ENCODE peak calls at places on chromosomes 1 and 21, in six cellular contexts. H, T, P, G, X and V are unnamed samples. For H3K36me3 and H3K27me3, the result is how much of the 10 kb centered on the place peaks cover.

GRCh38 chr1:50308883-50309282 is 114.4 kb downstream of the DMRTA2 start:
- DNase-seq in H (peak), T (no peak), P (peak), G (peak), X (no peak), V (peak)

GRCh38 chr1:208576425-208576824 is 332.2 kb upstream of the PLXNA2 start:
- DNase-seq in H (no peak), T (no peak), P (no peak), G (no peak), X (no peak), V (no peak)

GRCh38 chr1:206892351-206892984 is 4.8 kb upstream of the IL24 start:
- DNase-seq in H (no peak), T (no peak), P (no peak), G (no peak), X (no peak), V (no peak)

GRCh38 chr21:35015435-35016024 is 33.6 kb downstream of the RUNX1 start:
- DNase-seq in H (no peak), T (no peak), P (no peak), G (no peak), X (no peak), V (no peak)

GRCh38 chr1:161502641-161503393 is 2.4 kb upstream of the FCGR2A start:
- DNase-seq in H (no peak), T (no peak), P (no peak), G (no peak), X (no peak), V (no peak)

GRCh38 chr1:90579212-90579802 is 137.8 kb downstream of the BARHL2 start:
- DNase-seq in H (peak), T (no peak), P (peak), G (peak), X (no peak), V (peak)

GRCh38 chr1:211813590-211813989 is 17.0 kb downstream of the LPGAT1 start:
- DNase-seq in H (peak), T (peak), P (no peak), G (no peak), X (peak), V (no peak)

GRCh38 chr1:97108200-97108599 is 386.6 kb downstream of the PTBP2 start:
- DNase-seq in H (no peak), T (no peak), P (no peak), G (no peak), X (no peak), V (no peak)

GRCh38 chr1:30477588-30477987 is 245.8 kb downstream of the MATN1 start:
- DNase-seq in H (no peak), T (no peak), P (no peak), G (no peak), X (no peak), V (no peak)

GRCh38 chr1:17603091-17603841 is 63.8 kb downstream of the ARHGEF10L start:
- DNase-seq in H (no peak), T (no peak), P (no peak), G (peak), X (no peak), V (no peak)

GRCh38 chr1:151158751-151159251 is 2.4 kb downstream of the TNFAIP8L2 start:
- DNase-seq in H (no peak), T (no peak), P (no peak), G (no peak), X (no peak), V (no peak)

GRCh38 chr1:208318150-208318734 is 74.1 kb upstream of the PLXNA2 start:
- DNase-seq in H (no peak), T (no peak), P (no peak), G (no peak), X (no peak), V (no peak)

DNA sequence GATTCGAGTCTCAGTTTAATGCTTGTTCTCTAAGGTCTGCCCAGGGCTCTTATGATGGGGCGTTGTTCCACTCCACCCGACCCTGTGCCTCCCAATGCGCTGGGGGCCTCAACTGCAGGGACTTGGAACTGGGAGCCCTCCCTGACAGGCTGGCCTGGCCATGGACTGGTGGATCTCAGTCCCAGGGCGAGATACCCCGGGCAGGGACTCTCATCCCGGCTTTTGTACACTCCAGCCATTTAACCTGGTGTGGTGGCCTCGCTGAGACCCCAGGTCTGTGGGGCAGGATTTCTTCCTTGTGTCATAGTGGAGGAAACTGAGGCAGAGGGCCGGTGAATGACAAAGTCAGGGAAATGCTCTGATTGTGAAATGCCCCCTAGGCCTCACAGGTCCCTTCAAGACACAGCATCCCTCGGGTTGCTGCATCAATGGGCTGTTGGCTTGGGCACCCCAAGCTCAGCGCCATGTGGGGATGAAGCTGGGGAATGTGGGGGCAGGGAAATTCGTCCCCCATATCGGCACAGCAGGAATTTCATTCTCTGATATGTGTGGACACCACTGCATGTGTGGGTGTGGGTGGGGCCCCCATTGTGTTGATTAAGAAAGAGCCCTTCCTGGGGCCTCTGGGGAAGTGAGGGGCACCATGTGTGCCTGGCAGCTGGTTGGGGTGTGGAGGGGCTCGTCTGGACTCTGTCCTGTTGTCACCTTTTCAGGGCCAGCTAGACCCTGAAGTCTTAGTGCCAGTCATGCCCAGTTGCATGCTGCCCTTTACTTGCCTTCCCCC is 19.9 kb upstream of the ZNF678 start:
- DNase-seq in H (no peak), T (no peak), P (no peak), G (no peak), X (no peak), V (peak)
- H3K4me3 ChIP-seq in H (no peak), T (no peak), P (no peak), G (no peak), X (no peak), V (no peak)

GRCh38 chr1:198717510-198717909 is 78.7 kb downstream of the PTPRC start:
- DNase-seq in H (no peak), T (no peak), P (no peak), G (no peak), X (no peak), V (no peak)

GRCh38 chr1:198716051-198716450 is 77.2 kb downstream of the PTPRC start:
- DNase-seq in H (no peak), T (no peak), P (no peak), G (no peak), X (no peak), V (no peak)

GRCh38 chr1:198711837-198712236 is 73.0 kb downstream of the PTPRC start:
- DNase-seq in H (no peak), T (no peak), P (no peak), G (no peak), X (no peak), V (no peak)

DNA sequence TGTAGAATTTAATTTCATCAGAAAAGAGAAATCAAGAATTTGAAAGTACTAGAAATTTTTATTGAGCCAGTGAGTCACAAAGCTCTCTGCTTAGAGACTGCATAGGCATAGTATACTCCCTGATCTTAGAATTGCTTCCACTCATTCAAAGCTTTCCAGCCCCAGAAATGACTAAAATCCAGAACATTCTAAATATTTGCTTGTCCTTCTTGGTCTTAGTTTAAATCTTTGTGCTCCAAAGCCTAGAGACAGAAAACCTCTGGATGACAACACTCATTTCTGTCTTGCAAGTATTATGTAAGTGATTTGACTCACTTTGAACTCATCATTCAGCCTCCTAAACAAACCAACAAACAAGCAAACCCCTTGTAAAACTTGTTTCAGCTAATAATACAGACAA is 74.2 kb downstream of the PTPRC start:
- DNase-seq in H (no peak), T (no peak), P (no peak), G (no peak), X (no peak), V (no peak)
- H3K36me3 ChIP-seq in H (under half), T (under half), P (under half), G (under half), X (under half), V (under half)

GRCh38 chr1:235878082-235878781 is 11.5 kb upstream of the LYST start:
- DNase-seq in H (no peak), T (no peak), P (no peak), G (no peak), X (no peak), V (no peak)
- H3K27me3 ChIP-seq in H (under half), T (under half), P (under half), G (under half), X (under half), V (under half)

GRCh38 chr1:28354121-28354520 is 15.4 kb upstream of the PHACTR4 start:
- DNase-seq in H (no peak), T (no peak), P (no peak), G (no peak), X (peak), V (no peak)
- H3K4me3 ChIP-seq in H (no peak), T (no peak), P (no peak), G (no peak), X (no peak), V (no peak)

DNA sequence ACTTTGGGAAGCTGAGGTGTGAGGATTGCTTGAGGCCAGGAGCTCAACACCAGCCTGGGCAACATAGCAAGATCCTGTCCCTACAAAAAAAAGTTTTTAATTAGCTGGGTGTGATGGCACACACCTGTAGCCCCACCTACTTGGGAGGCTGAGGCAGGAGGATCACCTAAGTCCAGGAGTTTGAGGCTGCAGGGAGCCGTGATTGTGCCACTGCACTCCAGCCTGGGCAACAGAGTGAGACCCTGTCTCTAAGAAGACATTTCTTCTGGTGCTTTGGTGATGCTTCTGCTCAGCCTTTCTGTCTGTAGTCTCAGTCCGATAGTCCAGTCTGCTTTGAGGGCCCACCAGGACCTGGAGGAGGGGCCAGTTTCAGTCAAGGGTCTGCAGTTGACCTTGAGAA is 8.3 kb downstream of the PGD start:
- DNase-seq in H (no peak), T (no peak), P (no peak), G (no peak), X (no peak), V (no peak)
- H3K36me3 ChIP-seq in H (under half), T (under half), P (half or more), G (half or more), X (half or more), V (half or more)

DNA sequence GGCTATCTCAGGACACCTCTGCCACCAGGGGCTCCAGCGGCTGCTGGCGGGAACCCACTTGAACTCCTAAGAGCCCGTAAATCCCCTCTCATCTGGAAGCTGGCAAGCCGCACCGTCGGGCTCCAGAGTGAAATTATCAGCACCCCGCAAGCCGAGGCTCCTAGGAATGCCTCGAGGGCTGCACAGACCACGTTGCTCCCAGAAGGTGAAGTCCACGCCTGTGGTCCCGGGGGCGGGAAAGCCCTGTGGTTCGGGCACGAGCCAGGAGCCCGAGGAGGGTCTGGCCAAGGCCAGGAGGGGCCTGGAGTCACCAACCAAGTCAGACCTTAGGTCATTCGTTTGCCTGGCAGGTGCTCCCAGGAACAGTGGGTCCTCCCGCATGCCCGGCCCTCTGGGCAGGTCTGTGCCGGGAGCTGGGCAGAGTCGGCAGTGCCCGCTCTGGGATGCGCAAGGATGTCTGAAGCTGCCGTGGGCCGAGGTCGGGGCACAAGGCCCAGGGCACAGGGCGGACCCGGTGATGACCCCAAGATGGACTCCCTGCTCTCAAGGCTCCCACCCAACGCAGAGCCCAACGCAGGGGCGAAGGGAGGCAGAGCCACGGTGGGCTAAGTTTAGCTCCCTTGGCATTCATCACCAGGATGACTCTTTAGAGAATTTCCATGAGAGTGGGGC is 8.9 kb downstream of the ACTRT2 start:
- DNase-seq in H (no peak), T (no peak), P (no peak), G (no peak), X (no peak), V (peak)
- H3K27me3 ChIP-seq in H (under half), T (under half), P (half or more), G (half or more), X (under half), V (under half)

DNA sequence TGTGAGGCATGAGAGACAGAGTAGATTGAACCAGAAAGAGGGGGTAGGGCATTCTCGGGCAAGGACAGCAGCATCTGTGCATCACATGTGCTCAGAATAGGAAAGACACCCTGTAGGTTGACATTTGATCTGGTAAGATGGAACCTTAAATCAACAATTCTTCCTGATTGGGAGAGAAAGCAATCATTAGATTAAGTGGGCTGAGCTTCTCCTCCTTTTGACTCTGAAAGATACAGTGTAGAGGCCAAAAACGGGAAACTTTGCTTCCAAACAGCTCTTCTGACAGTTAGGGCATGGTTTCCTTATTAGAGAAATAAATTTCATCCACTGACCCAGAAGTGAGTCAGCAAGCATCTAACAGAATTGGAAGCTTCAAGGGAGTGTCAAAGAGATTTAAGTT is 9.7 kb downstream of the KIF14 start:
- DNase-seq in H (no peak), T (no peak), P (no peak), G (no peak), X (no peak), V (no peak)
- H3K4me3 ChIP-seq in H (no peak), T (no peak), P (no peak), G (no peak), X (no peak), V (no peak)

GRCh38 chr1:43691871-43692815 is 15.2 kb upstream of the ST3GAL3 start:
- DNase-seq in H (no peak), T (no peak), P (no peak), G (no peak), X (no peak), V (no peak)

GRCh38 chr1:43687301-43688108 is 19.8 kb upstream of the ST3GAL3 start:
- DNase-seq in H (no peak), T (no peak), P (no peak), G (no peak), X (no peak), V (no peak)

GRCh38 chr1:43688109-43688387 is 19.3 kb upstream of the ST3GAL3 start:
- DNase-seq in H (no peak), T (no peak), P (no peak), G (no peak), X (no peak), V (no peak)

GRCh38 chr1:43693371-43693770 is 14.0 kb upstream of the ST3GAL3 start:
- DNase-seq in H (no peak), T (no peak), P (no peak), G (no peak), X (no peak), V (no peak)

GRCh38 chr1:43688594-43689000 is 18.7 kb upstream of the ST3GAL3 start:
- DNase-seq in H (no peak), T (no peak), P (no peak), G (peak), X (no peak), V (no peak)
- H3K36me3 ChIP-seq in H (under half), T (under half), P (half or more), G (half or more), X (half or more), V (half or more)